ENCODE peak calls at places on chromosomes 7 and 10, in four cellular contexts. Q is H9, N is neural progenitor cell, D is right lobe of liver. R is an unnamed sample. For H3K9me3, the result is how much of the 10 kb centered on the place peaks cover.

GRCh38 chr7:26293569-26294308 is 2.1 kb downstream of the SNX10 start:
- DNase-seq in N (no peak), Q (no peak), D (no peak), R (no peak)

GRCh38 chr10:43237631-43238446 is 29.0 kb downstream of the RASGEF1A start:
- DNase-seq in Q (peak), N (no peak), D (peak), R (no peak)

GRCh38 chr10:77592946-77593636 is 44.5 kb downstream of the KCNMA1 start:
- DNase-seq in N (no peak), D (no peak), Q (no peak), R (peak)

GRCh38 chr7:150847536-150847935 is 4.8 kb upstream of the AOC1 start:
- DNase-seq in D (no peak), Q (peak), N (no peak), R (no peak)

GRCh38 chr7:132029369-132030160 is 473.1 kb upstream of the PODXL start:
- DNase-seq in N (no peak), Q (no peak), D (no peak), R (no peak)

GRCh38 chr7:8418627-8419245 is 14.7 kb upstream of the NXPH1 start:
- DNase-seq in D (no peak), N (peak), Q (peak), R (peak)

GRCh38 chr7:23105086-23105643 is 420 bp upstream of the KLHL7 start:
- DNase-seq in D (no peak), Q (no peak), N (no peak), R (no peak)

GRCh38 chr10:55641601-55642000 is 719.5 kb downstream of the ZWINT start:
- DNase-seq in D (no peak), Q (no peak), N (no peak), R (no peak)

GRCh38 chr7:132295198-132295597 is 281.1 kb downstream of the PLXNA4 start:
- DNase-seq in N (no peak), Q (no peak), D (no peak), R (no peak)

GRCh38 chr10:62037166-62037831 is 135.8 kb downstream of the ARID5B start:
- DNase-seq in Q (no peak), D (no peak), N (no peak), R (no peak)

GRCh38 chr10:132163826-132164515 is 22.8 kb upstream of the DPYSL4 start:
- DNase-seq in N (no peak), Q (no peak), D (no peak), R (no peak)

DNA sequence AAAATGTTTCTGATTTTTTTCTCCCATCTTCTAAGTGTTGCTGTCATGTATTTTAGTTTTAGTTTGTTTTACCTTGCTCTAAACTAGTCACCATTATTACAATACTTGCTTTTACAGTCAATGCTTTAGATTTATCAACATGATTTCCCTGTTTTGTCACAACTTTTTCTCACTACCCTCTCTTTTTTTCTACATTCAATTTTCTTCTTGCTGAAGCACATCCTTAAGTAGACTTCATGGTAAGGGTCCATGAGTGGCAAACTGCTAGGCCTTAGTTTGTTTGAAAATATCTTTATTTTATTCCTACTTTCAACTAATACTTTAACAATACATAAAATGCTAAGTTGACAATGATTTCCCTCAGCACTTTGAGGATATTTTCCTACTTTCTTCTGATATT is 173.5 kb downstream of the DNAJC1 start:
- DNase-seq in N (no peak), Q (no peak), D (no peak), R (no peak)
- H3K9me3 ChIP-seq in N (half or more), Q (under half), D (under half), R (under half)

DNA sequence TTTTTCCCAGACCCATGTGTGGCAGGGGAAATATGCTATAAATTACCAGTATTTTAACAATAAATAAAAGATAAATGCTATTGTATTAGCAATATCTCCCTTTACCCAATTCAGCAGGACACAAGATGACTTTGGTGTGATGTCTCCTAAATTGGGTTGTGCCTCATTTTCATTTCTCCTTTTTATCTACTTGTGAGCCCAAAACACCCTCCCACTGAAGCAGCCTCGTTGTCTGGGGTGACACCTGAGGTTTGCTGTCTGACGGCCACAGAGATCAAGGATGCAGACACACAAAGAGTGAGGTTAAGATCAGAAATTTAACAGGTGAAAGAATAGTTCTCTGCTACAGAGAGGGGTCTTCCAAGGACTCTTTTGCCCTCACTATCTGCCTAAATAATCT is 27.1 kb upstream of the CC2D2B start:
- DNase-seq in Q (no peak), N (no peak), D (no peak), R (no peak)
- H3K27ac ChIP-seq in Q (no peak), N (no peak), D (no peak), R (no peak)

GRCh38 chr7:124879103-124879502 is 50.5 kb downstream of the POT1 start:
- DNase-seq in N (no peak), D (no peak), Q (no peak), R (no peak)
- H3K9me3 ChIP-seq in N (under half), D (under half), Q (under half), R (under half)

DNA sequence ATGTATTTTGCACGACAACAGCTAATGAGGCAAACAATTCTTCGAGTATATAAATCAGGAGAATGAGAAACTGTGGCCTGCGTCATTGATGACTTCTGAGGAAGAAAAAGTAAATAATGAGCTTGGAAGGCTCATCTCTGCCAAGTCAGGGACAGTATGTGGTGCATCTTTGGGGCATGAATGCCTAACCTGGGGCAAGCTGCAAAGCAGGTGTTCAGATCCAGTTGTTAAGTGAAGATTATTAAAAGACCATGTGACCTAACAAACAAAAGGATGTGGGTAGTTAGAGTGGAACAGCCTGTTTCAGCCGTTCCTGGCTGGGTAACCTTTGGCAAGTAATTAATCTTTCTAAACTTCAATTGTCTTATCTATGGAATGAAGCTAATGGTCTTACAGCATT is 93.0 kb downstream of the LYZL2 start:
- DNase-seq in D (no peak), N (no peak), Q (no peak), R (no peak)
- H3K27ac ChIP-seq in D (peak), N (no peak), Q (no peak), R (no peak)

GRCh38 chr7:64400401-64400800 is 86.6 kb downstream of the ZNF736 start:
- DNase-seq in N (no peak), Q (no peak), D (no peak), R (no peak)
- H3K9me3 ChIP-seq in N (under half), Q (half or more), D (under half), R (under half)

DNA sequence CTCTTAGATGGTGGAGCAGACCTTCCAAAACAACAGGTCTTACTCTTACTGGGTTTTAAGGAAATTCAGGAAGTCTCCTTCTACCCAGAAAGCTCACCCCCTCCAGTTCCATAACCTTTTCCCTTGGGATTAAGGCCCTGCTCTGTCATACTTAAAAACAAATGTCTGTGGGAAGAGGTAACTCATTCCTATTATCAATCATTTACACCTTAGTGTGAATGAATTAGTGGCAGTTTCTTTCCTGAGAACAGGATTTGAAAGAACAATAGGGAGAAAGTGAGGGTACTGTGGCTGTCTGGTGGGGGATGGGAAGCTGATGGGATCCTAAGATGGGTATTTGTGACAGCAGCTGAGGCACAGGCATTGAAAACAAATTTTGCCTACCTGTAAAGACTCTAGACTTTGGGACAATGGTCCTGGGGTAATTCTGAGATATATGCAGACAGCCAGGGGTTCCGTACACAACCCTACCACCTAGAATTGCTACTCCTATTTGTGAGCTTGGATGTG is 22.2 kb upstream of the PDLIM1 start:
- DNase-seq in N (peak), D (no peak), Q (no peak), R (no peak)
- H3K27ac ChIP-seq in N (no peak), D (no peak), Q (no peak), R (no peak)

GRCh38 chr10:128463991-128464755 is 337.9 kb upstream of the MKI67 start:
- DNase-seq in N (peak), D (peak), Q (peak), R (peak)
- H3K9me3 ChIP-seq in N (under half), D (under half), Q (under half), R (half or more)

GRCh38 chr7:95630702-95631458 is 34.6 kb upstream of the PDK4 start:
- DNase-seq in Q (no peak), D (no peak), N (no peak), R (no peak)

GRCh38 chr7:95632609-95633008 is 36.3 kb upstream of the PDK4 start:
- DNase-seq in Q (no peak), D (no peak), N (no peak), R (no peak)

GRCh38 chr7:95631545-95631944 is 35.2 kb upstream of the PDK4 start:
- DNase-seq in N (no peak), D (no peak), Q (no peak), R (no peak)

GRCh38 chr7:95623788-95624187 is 27.5 kb upstream of the PDK4 start:
- DNase-seq in N (no peak), Q (no peak), D (no peak), R (no peak)

GRCh38 chr7:95628831-95629439 is 32.6 kb upstream of the PDK4 start:
- DNase-seq in Q (no peak), N (no peak), D (no peak), R (no peak)
- H3K27ac ChIP-seq in Q (no peak), N (no peak), D (no peak), R (no peak)

DNA sequence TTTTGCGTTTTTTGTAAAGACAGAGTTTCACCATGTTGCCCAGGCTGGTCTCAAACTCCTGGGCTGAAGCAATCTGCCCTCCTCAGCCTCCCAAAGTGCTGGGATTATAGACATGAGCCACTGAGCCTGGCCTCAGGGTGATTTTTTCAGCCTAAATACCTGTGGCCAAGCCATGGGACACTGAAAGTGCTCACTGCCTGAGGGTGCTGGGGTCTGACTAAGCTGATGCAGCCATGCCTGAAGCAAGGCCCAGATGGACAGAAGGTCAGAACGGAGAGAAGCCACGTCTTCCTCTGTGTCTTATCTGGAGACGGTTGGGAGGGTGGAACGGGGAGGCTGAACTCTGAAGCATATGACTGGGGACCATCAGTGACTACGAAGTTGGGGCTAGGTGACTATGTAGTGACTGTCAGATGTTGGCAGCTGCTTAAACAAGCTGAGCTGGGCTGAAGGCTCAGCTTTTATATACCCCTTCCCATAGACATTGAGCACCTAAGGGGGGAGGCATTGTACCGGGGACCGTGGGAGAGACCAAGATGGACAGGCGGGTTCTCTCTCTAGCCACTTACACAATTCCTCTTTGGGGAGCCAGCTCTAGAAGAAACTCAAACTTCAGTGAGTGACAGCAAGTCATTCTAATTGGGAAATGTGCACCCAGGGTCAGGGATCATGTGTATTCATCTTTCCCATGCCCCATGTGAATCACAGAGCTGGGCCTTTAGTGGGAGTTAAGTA is 73.3 kb upstream of the HABP2 start:
- DNase-seq in N (no peak), Q (no peak), D (no peak), R (no peak)
- H3K9me3 ChIP-seq in N (under half), Q (under half), D (under half), R (under half)

GRCh38 chr7:87933953-87934698 is at the start of gene ADAM22:
- DNase-seq in N (peak), Q (peak), D (peak), R (peak)
- H3K27ac ChIP-seq in N (no peak), Q (no peak), D (no peak), R (no peak)

R was measured in AG04450.